ENCODE peak calls at places on chromosomes 6 and 20, in eight cellular contexts. One of them, this sample, is unnamed.

GRCh38 chr6:150628908-150629307 is 29.2 kb downstream of the PLEKHG1 start:
- DNase-seq in activated CD8-positive, alpha-beta memory T cell treated with anti-CD3 and anti-CD28 coated beads, Interleukin-2, amount 50 U/mL, for 48 hours: no peak
- DNase-seq in RCC 7860: no peak
- DNase-seq in NCI-H446 treated with DMSO at 0.1 percent for 48 hours: no peak
- DNase-seq in NCI-H2081: no peak
- DNase-seq in pancreas: no peak
- DNase-seq in T-helper 1 cell: no peak
- DNase-seq in stimulated activated CD8-positive, alpha-beta memory T cell treated with anti-CD3 and anti-CD28 coated beads, Interleukin-4, amount 100 ng/mL, for 24 hours: no peak
- DNase-seq in this sample: no peak

GRCh38 chr6:143940011-143940597 is 68.0 kb downstream of the PLAGL1 start:
- DNase-seq in stimulated activated CD8-positive, alpha-beta memory T cell treated with anti-CD3 and anti-CD28 coated beads, Interleukin-4, amount 100 ng/mL, for 24 hours: peak; percentile 15
- DNase-seq in NCI-H2081: peak; percentile 8
- DNase-seq in T-helper 1 cell: no peak
- DNase-seq in pancreas: no peak
- DNase-seq in RCC 7860: peak; percentile 51
- DNase-seq in NCI-H446 treated with DMSO at 0.1 percent for 48 hours: no peak
- DNase-seq in activated CD8-positive, alpha-beta memory T cell treated with anti-CD3 and anti-CD28 coated beads, Interleukin-2, amount 50 U/mL, for 48 hours: no peak
- DNase-seq in this sample: peak; percentile 40

GRCh38 chr6:166937716-166938115 is 18.6 kb downstream of the RNASET2 start:
- DNase-seq in NCI-H446 treated with DMSO at 0.1 percent for 48 hours: no peak
- DNase-seq in activated CD8-positive, alpha-beta memory T cell treated with anti-CD3 and anti-CD28 coated beads, Interleukin-2, amount 50 U/mL, for 48 hours: no peak
- DNase-seq in NCI-H2081: no peak
- DNase-seq in stimulated activated CD8-positive, alpha-beta memory T cell treated with anti-CD3 and anti-CD28 coated beads, Interleukin-4, amount 100 ng/mL, for 24 hours: no peak
- DNase-seq in T-helper 1 cell: no peak
- DNase-seq in RCC 7860: no peak
- DNase-seq in pancreas: no peak
- DNase-seq in this sample: no peak

GRCh38 chr6:135144678-135145508 is 36.2 kb upstream of the MYB start:
- DNase-seq in activated CD8-positive, alpha-beta memory T cell treated with anti-CD3 and anti-CD28 coated beads, Interleukin-2, amount 50 U/mL, for 48 hours: no peak
- DNase-seq in RCC 7860: peak; percentile 12
- DNase-seq in stimulated activated CD8-positive, alpha-beta memory T cell treated with anti-CD3 and anti-CD28 coated beads, Interleukin-4, amount 100 ng/mL, for 24 hours: no peak
- DNase-seq in pancreas: no peak
- DNase-seq in NCI-H2081: no peak
- DNase-seq in NCI-H446 treated with DMSO at 0.1 percent for 48 hours: no peak
- DNase-seq in T-helper 1 cell: no peak
- DNase-seq in this sample: no peak

GRCh38 chr6:33904050-33904827 is 100.4 kb upstream of the MLN start:
- DNase-seq in RCC 7860: no peak
- DNase-seq in activated CD8-positive, alpha-beta memory T cell treated with anti-CD3 and anti-CD28 coated beads, Interleukin-2, amount 50 U/mL, for 48 hours: peak; percentile 71
- DNase-seq in stimulated activated CD8-positive, alpha-beta memory T cell treated with anti-CD3 and anti-CD28 coated beads, Interleukin-4, amount 100 ng/mL, for 24 hours: peak; percentile 32
- DNase-seq in T-helper 1 cell: no peak
- DNase-seq in pancreas: no peak
- DNase-seq in NCI-H2081: no peak
- DNase-seq in NCI-H446 treated with DMSO at 0.1 percent for 48 hours: no peak
- DNase-seq in this sample: no peak

GRCh38 chr6:119112856-119113530 is 34.5 kb upstream of the FAM184A start:
- DNase-seq in NCI-H2081: no peak
- DNase-seq in stimulated activated CD8-positive, alpha-beta memory T cell treated with anti-CD3 and anti-CD28 coated beads, Interleukin-4, amount 100 ng/mL, for 24 hours: no peak
- DNase-seq in activated CD8-positive, alpha-beta memory T cell treated with anti-CD3 and anti-CD28 coated beads, Interleukin-2, amount 50 U/mL, for 48 hours: no peak
- DNase-seq in pancreas: no peak
- DNase-seq in T-helper 1 cell: no peak
- DNase-seq in RCC 7860: no peak
- DNase-seq in NCI-H446 treated with DMSO at 0.1 percent for 48 hours: no peak
- DNase-seq in this sample: no peak

GRCh38 chr6:105170066-105170465 is 9.7 kb downstream of the POPDC3 start:
- DNase-seq in RCC 7860: no peak
- DNase-seq in NCI-H446 treated with DMSO at 0.1 percent for 48 hours: no peak
- DNase-seq in pancreas: no peak
- DNase-seq in stimulated activated CD8-positive, alpha-beta memory T cell treated with anti-CD3 and anti-CD28 coated beads, Interleukin-4, amount 100 ng/mL, for 24 hours: no peak
- DNase-seq in NCI-H2081: no peak
- DNase-seq in activated CD8-positive, alpha-beta memory T cell treated with anti-CD3 and anti-CD28 coated beads, Interleukin-2, amount 50 U/mL, for 48 hours: no peak
- DNase-seq in T-helper 1 cell: no peak
- DNase-seq in this sample: no peak

GRCh38 chr20:46118481-46119020 is 437 bp downstream of the CD40 start:
- DNase-seq in RCC 7860: peak; percentile 37
- DNase-seq in T-helper 1 cell: no peak
- DNase-seq in NCI-H446 treated with DMSO at 0.1 percent for 48 hours: no peak
- DNase-seq in activated CD8-positive, alpha-beta memory T cell treated with anti-CD3 and anti-CD28 coated beads, Interleukin-2, amount 50 U/mL, for 48 hours: peak; percentile 54
- DNase-seq in pancreas: no peak
- DNase-seq in NCI-H2081: no peak
- DNase-seq in stimulated activated CD8-positive, alpha-beta memory T cell treated with anti-CD3 and anti-CD28 coated beads, Interleukin-4, amount 100 ng/mL, for 24 hours: no peak
- DNase-seq in this sample: peak; percentile 48

GRCh38 chr6:33781105-33781975 is 7.6 kb downstream of the LEMD2 start:
- DNase-seq in stimulated activated CD8-positive, alpha-beta memory T cell treated with anti-CD3 and anti-CD28 coated beads, Interleukin-4, amount 100 ng/mL, for 24 hours: no peak
- DNase-seq in T-helper 1 cell: no peak
- DNase-seq in NCI-H2081: no peak
- DNase-seq in activated CD8-positive, alpha-beta memory T cell treated with anti-CD3 and anti-CD28 coated beads, Interleukin-2, amount 50 U/mL, for 48 hours: no peak
- DNase-seq in NCI-H446 treated with DMSO at 0.1 percent for 48 hours: no peak
- DNase-seq in RCC 7860: peak; percentile 80
- DNase-seq in pancreas: peak; percentile 48
- DNase-seq in this sample: no peak

GRCh38 chr6:52815167-52816092 is 11.8 kb upstream of the GSTA1 start:
- DNase-seq in activated CD8-positive, alpha-beta memory T cell treated with anti-CD3 and anti-CD28 coated beads, Interleukin-2, amount 50 U/mL, for 48 hours: peak; percentile 70
- DNase-seq in NCI-H446 treated with DMSO at 0.1 percent for 48 hours: peak; percentile 2
- DNase-seq in pancreas: no peak
- DNase-seq in stimulated activated CD8-positive, alpha-beta memory T cell treated with anti-CD3 and anti-CD28 coated beads, Interleukin-4, amount 100 ng/mL, for 24 hours: peak; percentile 12
- DNase-seq in NCI-H2081: peak; percentile 21
- DNase-seq in RCC 7860: peak; percentile 33
- DNase-seq in T-helper 1 cell: no peak
- DNase-seq in this sample: peak; percentile 34

GRCh38 chr6:90286884-90287488 is 9.7 kb downstream of the BACH2 start:
- DNase-seq in T-helper 1 cell: no peak
- DNase-seq in RCC 7860: no peak
- DNase-seq in activated CD8-positive, alpha-beta memory T cell treated with anti-CD3 and anti-CD28 coated beads, Interleukin-2, amount 50 U/mL, for 48 hours: peak; percentile 80
- DNase-seq in pancreas: no peak
- DNase-seq in stimulated activated CD8-positive, alpha-beta memory T cell treated with anti-CD3 and anti-CD28 coated beads, Interleukin-4, amount 100 ng/mL, for 24 hours: peak; percentile 51
- DNase-seq in NCI-H446 treated with DMSO at 0.1 percent for 48 hours: no peak
- DNase-seq in NCI-H2081: peak; percentile 13
- DNase-seq in this sample: peak; percentile 65